ENCODE peak calls at places on chromosome 2, in seven cellular contexts. K is fibroblast of villous mesenchyme, M is Panc1, T is WERI-Rb-1, U is RWPE1, D is MCF 10A, H is PC-3. P is an unnamed sample.

GRCh38 chr2:26396734-26397298 is 4.9 kb upstream of the DRC1 start:
- DNase-seq in D (no peak), M (no peak), K (no peak), U (no peak), H (no peak), T (no peak), P (no peak)

GRCh38 chr2:113886479-113887383 is 3.2 kb upstream of the ACTR3 start:
- DNase-seq in U (peak), T (no peak), D (peak), M (no peak), H (peak), K (peak), P (peak)

GRCh38 chr2:383173-383572 is 95.3 kb upstream of the ALKAL2 start:
- DNase-seq in M (no peak), K (no peak), T (no peak), U (no peak), H (no peak), D (no peak), P (peak)

GRCh38 chr2:232502901-232503791 is 15.5 kb upstream of the ECEL1 start:
- DNase-seq in U (peak), T (no peak), H (no peak), D (peak), K (peak), M (no peak), P (peak)

GRCh38 chr2:106579750-106580197 is 92.6 kb downstream of the CD8B2 start:
- DNase-seq in M (no peak), U (no peak), K (no peak), H (no peak), T (no peak), D (no peak), P (no peak)

GRCh38 chr2:26325851-26326250 is 20.1 kb upstream of the SELENOI start:
- DNase-seq in U (no peak), T (no peak), K (peak), H (peak), D (peak), M (no peak), P (no peak)

GRCh38 chr2:66082576-66082975 is 352.3 kb upstream of the MEIS1 start:
- DNase-seq in K (no peak), U (no peak), T (no peak), H (no peak), D (no peak), M (no peak), P (no peak)

GRCh38 chr2:233117351-233117750 is 57.2 kb downstream of the INPP5D start:
- DNase-seq in D (no peak), M (no peak), U (no peak), H (no peak), K (no peak), T (no peak), P (no peak)

GRCh38 chr2:240179941-240180666 is 39.6 kb upstream of the OTOS start:
- DNase-seq in U (peak), M (no peak), K (no peak), T (no peak), D (peak), H (no peak), P (no peak)

GRCh38 chr2:234251326-234252271 is 201.1 kb downstream of the SPP2 start:
- DNase-seq in K (peak), T (no peak), U (peak), M (no peak), D (peak), H (peak), P (peak)

GRCh38 chr2:61670591-61671503 is 132.7 kb upstream of the XPO1 start:
- DNase-seq in D (peak), H (peak), T (no peak), M (peak), K (peak), U (no peak), P (no peak)

GRCh38 chr2:215835641-215836040 is 177.7 kb downstream of the MREG start:
- DNase-seq in M (no peak), D (no peak), T (no peak), H (no peak), U (no peak), K (no peak), P (no peak)

GRCh38 chr2:142974288-142975024 is 97.0 kb downstream of the KYNU start:
- DNase-seq in D (peak), U (no peak), M (no peak), H (peak), K (peak), T (no peak), P (peak)

GRCh38 chr2:55111570-55112228 is 61.4 kb upstream of the RTN4 start:
- DNase-seq in H (peak), M (no peak), T (no peak), D (peak), K (peak), U (peak), P (no peak)

GRCh38 chr2:33628031-33628430 is 28.9 kb upstream of the FAM98A start:
- DNase-seq in U (no peak), D (no peak), K (no peak), M (no peak), H (no peak), T (no peak), P (no peak)

GRCh38 chr2:84459944-84460429 is 907 bp upstream of the SUCLG1 start:
- DNase-seq in H (peak), K (no peak), D (peak), T (no peak), M (no peak), U (peak), P (no peak)

GRCh38 chr2:70248810-70249438 is 496 bp upstream of the TIA1 start:
- DNase-seq in D (peak), H (peak), K (peak), M (peak), T (peak), U (no peak), P (peak)

GRCh38 chr2:71503827-71504226 is 50.5 kb downstream of the DYSF start:
- DNase-seq in H (no peak), K (no peak), M (no peak), U (no peak), T (no peak), D (no peak), P (peak)

GRCh38 chr2:68565858-68566257 is 77.5 kb upstream of the PROKR1 start:
- DNase-seq in H (peak), K (peak), U (peak), M (peak), T (no peak), D (peak), P (no peak)

GRCh38 chr2:20972110-20972509 is 71.8 kb downstream of the APOB start:
- DNase-seq in M (no peak), H (no peak), U (no peak), T (no peak), K (no peak), D (no peak), P (no peak)

GRCh38 chr2:201432551-201433388 is 18.5 kb downstream of the TRAK2 start:
- DNase-seq in U (no peak), D (no peak), H (no peak), M (no peak), K (peak), T (no peak), P (no peak)

GRCh38 chr2:242088471-242089212 is 219.1 kb downstream of the RTP5 start:
- DNase-seq in T (peak), K (peak), M (no peak), H (peak), D (peak), U (peak), P (peak)

GRCh38 chr2:242085941-242086621 is 216.6 kb downstream of the RTP5 start:
- DNase-seq in U (no peak), D (peak), K (peak), M (no peak), H (peak), T (no peak), P (no peak)
- TF ChIP-seq CTCF in U (no peak), D (peak), K (no peak), M (no peak), H (no peak), T (no peak), P (no peak)

GRCh38 chr2:219836647-219837177 is 209.3 kb downstream of the SLC4A3 start:
- DNase-seq in U (peak), K (peak), H (peak), D (peak), T (peak), M (no peak), P (peak)
- TF ChIP-seq CTCF in U (peak), K (peak), H (peak), D (peak), T (peak), M (peak), P (no peak)

GRCh38 chr2:29627366-29627765 is 294.0 kb downstream of the ALK start:
- DNase-seq in K (peak), T (no peak), M (no peak), D (peak), H (peak), U (no peak), P (no peak)
- TF ChIP-seq CTCF in K (no peak), T (no peak), M (no peak), D (no peak), H (no peak), U (no peak), P (no peak)

DNA sequence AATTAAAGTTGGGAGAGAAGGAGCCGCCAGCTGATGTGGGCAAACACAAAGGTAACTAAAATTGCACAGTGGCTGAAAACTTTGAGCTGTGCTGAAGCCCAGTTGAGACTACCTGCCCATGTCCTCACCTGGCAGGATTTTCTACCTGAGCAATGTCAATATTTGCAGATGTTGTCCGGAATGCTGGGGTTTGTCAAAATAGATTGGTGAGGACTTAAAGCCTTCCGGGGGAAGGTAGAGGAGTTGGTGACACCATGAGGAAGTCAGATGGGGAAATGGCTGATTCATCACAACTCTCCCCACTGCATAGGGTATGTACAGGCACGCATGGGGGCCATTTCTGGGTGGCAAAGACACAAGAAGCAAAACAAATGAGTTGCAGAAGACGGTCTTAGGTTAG is 114.9 kb downstream of the ALK start:
- DNase-seq in D (no peak), M (no peak), K (no peak), T (no peak), H (peak), U (no peak), P (no peak)
- TF ChIP-seq CTCF in D (no peak), M (no peak), K (no peak), T (no peak), H (no peak), U (no peak), P (no peak)

GRCh38 chr2:102235042-102235473 is 48.2 kb downstream of the IL1RL2 start:
- DNase-seq in U (no peak), D (no peak), H (no peak), K (no peak), M (no peak), T (no peak), P (no peak)

GRCh38 chr2:102236132-102236531 is 49.3 kb downstream of the IL1RL2 start:
- DNase-seq in M (no peak), T (no peak), U (no peak), H (no peak), K (no peak), D (no peak), P (no peak)

GRCh38 chr2:102237176-102237575 is 50.4 kb downstream of the IL1RL2 start:
- DNase-seq in H (no peak), T (no peak), M (no peak), D (no peak), U (no peak), K (no peak), P (no peak)

GRCh38 chr2:102233132-102233884 is 46.5 kb downstream of the IL1RL2 start:
- DNase-seq in H (no peak), D (no peak), M (no peak), U (no peak), K (no peak), T (no peak), P (no peak)

DNA sequence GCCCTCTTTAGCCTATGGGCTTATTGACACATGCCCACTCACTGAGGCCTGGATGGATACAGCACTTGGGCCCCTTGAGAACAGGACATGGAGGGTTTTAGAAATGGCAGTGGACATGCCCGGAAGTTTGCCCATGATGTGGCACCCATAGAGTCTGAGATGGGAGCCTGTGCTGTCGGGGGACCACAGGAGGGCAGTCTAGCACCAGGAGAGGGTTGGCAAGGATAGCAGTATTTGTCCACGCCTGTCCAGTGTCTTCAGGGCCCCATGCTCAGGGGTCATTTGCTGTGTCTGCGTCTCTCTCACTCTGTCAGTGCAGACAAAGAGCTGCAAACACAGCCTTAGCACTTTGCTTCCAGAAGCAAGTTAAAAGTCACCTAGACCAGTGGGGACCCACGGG is 48.7 kb downstream of the IL1RL2 start:
- DNase-seq in K (peak), D (peak), H (peak), M (no peak), T (no peak), U (no peak), P (peak)
- TF ChIP-seq CTCF in K (peak), D (peak), H (peak), M (peak), T (peak), U (no peak), P (no peak)

DNA sequence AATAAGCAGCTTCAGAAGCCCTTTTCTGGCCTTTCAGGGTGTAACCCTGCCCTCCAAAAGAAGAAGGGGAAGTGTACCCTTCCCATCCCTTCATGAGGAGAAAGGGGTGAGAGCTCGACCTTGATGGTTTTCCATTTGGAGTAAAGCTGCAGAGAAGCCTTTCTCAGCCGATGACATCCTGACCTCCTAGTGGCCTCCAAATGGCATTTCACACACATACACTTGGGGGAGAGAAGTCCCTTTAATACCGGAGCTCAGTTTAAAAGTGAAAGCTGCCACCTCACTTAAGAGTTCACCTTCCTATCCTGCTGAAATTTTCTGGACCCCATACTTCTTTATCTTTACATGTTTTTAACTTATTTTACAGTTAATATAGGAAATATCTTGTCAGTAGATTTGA is 716.7 kb downstream of the DCDC2C start:
- DNase-seq in M (no peak), K (no peak), D (no peak), U (no peak), H (no peak), T (no peak), P (no peak)
- TF ChIP-seq CTCF in M (no peak), K (no peak), D (no peak), U (no peak), H (no peak), T (no peak), P (no peak)

P was measured in Calu3.